ENCODE peak calls at places on chromosome 9, in four cellular contexts. S is stomach, D is HTR-8/SVneo, E is upper lobe of right lung. Y is an unnamed sample.

GRCh38 chr9:78921341-78921740 is 624.4 kb downstream of the PSAT1 start:
- DNase-seq in S (no peak), D (no peak), E (no peak), Y (no peak)

GRCh38 chr9:136753371-136754058 is 4.5 kb downstream of the LCN8 start:
- DNase-seq in S (no peak), D (no peak), E (no peak), Y (no peak)

GRCh38 chr9:34759432-34760134 is 49.6 kb upstream of the CCL21 start:
- DNase-seq in S (no peak), D (no peak), E (no peak), Y (no peak)

GRCh38 chr9:89792189-89793123 is 187.6 kb downstream of the GADD45G start:
- DNase-seq in S (no peak), D (no peak), E (no peak), Y (no peak)

GRCh38 chr9:73009649-73010288 is 56.9 kb upstream of the ALDH1A1 start:
- DNase-seq in S (no peak), D (no peak), E (no peak), Y (peak)

GRCh38 chr9:107078061-107078460 is 205.0 kb upstream of the RAD23B start:
- DNase-seq in S (no peak), D (no peak), E (no peak), Y (no peak)

GRCh38 chr9:85746309-85746708 is 4.6 kb upstream of the AGTPBP1 start:
- DNase-seq in S (no peak), D (no peak), E (no peak), Y (no peak)

GRCh38 chr9:77015291-77016048 is 4.0 kb upstream of the FOXB2 start:
- DNase-seq in S (no peak), D (no peak), E (no peak), Y (no peak)

GRCh38 chr9:93891050-93891449 is 64.1 kb downstream of the BARX1 start:
- DNase-seq in S (no peak), D (no peak), E (no peak), Y (no peak)

GRCh38 chr9:98481676-98482075 is 226.2 kb upstream of the TBC1D2 start:
- DNase-seq in S (no peak), D (no peak), E (no peak), Y (no peak)

GRCh38 chr9:114282926-114283325 is 40.0 kb upstream of the ORM1 start:
- DNase-seq in S (no peak), D (no peak), E (peak), Y (peak)